ENCODE peak calls at places on chromosomes 6 and 20, in eight cellular contexts. One of them, this sample, is unnamed.

GRCh38 chr6:102701019-102701418 is 1307.5 kb downstream of the GRIK2 start:
- DNase-seq in A673: no peak
- DNase-seq in BJ: no peak
- DNase-seq in Peyer's patch: no peak
- DNase-seq in astrocyte of the spinal cord: no peak
- DNase-seq in ovary: no peak
- DNase-seq in prostate gland: no peak
- DNase-seq in tibial nerve: no peak
- DNase-seq in this sample: no peak

GRCh38 chr6:160022101-160022500 is 53.2 kb downstream of the IGF2R start:
- DNase-seq in ovary: no peak
- DNase-seq in astrocyte of the spinal cord: no peak
- DNase-seq in prostate gland: no peak
- DNase-seq in Peyer's patch: no peak
- DNase-seq in A673: no peak
- DNase-seq in BJ: no peak
- DNase-seq in tibial nerve: no peak
- DNase-seq in this sample: no peak

GRCh38 chr20:2151805-2152727 is 50.4 kb downstream of the STK35 start:
- DNase-seq in astrocyte of the spinal cord: peak
- DNase-seq in tibial nerve: no peak
- DNase-seq in prostate gland: no peak
- DNase-seq in ovary: no peak
- DNase-seq in A673: no peak
- DNase-seq in Peyer's patch: no peak
- DNase-seq in BJ: peak
- DNase-seq in this sample: no peak

GRCh38 chr20:17916365-17916996 is 52.1 kb downstream of the SNX5 start:
- DNase-seq in ovary: no peak
- DNase-seq in A673: no peak
- DNase-seq in astrocyte of the spinal cord: no peak
- DNase-seq in BJ: no peak
- DNase-seq in prostate gland: no peak
- DNase-seq in tibial nerve: no peak
- DNase-seq in Peyer's patch: no peak
- DNase-seq in this sample: no peak

GRCh38 chr6:26213334-26214075 is 126.3 kb downstream of the HFE start:
- DNase-seq in prostate gland: no peak
- DNase-seq in Peyer's patch: no peak
- DNase-seq in ovary: no peak
- DNase-seq in A673: no peak
- DNase-seq in astrocyte of the spinal cord: no peak
- DNase-seq in tibial nerve: no peak
- DNase-seq in BJ: no peak
- DNase-seq in this sample: no peak

GRCh38 chr20:9508696-9509178 is 5.7 kb upstream of the LAMP5 start:
- DNase-seq in prostate gland: no peak
- DNase-seq in A673: no peak
- DNase-seq in BJ: no peak
- DNase-seq in Peyer's patch: no peak
- DNase-seq in astrocyte of the spinal cord: no peak
- DNase-seq in ovary: no peak
- DNase-seq in tibial nerve: no peak
- DNase-seq in this sample: no peak

GRCh38 chr6:113909224-113909856 is 52.2 kb downstream of the MARCKS start:
- DNase-seq in BJ: no peak
- DNase-seq in Peyer's patch: no peak
- DNase-seq in A673: peak
- DNase-seq in prostate gland: peak
- DNase-seq in tibial nerve: peak
- DNase-seq in astrocyte of the spinal cord: peak
- DNase-seq in ovary: no peak
- DNase-seq in this sample: peak

GRCh38 chr6:121055572-121056163 is 278.6 kb downstream of the TBC1D32 start:
- DNase-seq in prostate gland: no peak
- DNase-seq in tibial nerve: no peak
- DNase-seq in A673: peak
- DNase-seq in Peyer's patch: no peak
- DNase-seq in ovary: no peak
- DNase-seq in BJ: peak
- DNase-seq in astrocyte of the spinal cord: peak
- DNase-seq in this sample: peak

GRCh38 chr6:32112436-32112980 is 3.4 kb upstream of the TNXB start:
- DNase-seq in Peyer's patch: no peak
- DNase-seq in A673: no peak
- DNase-seq in BJ: no peak
- DNase-seq in ovary: peak
- DNase-seq in astrocyte of the spinal cord: no peak
- DNase-seq in tibial nerve: no peak
- DNase-seq in prostate gland: no peak
- DNase-seq in this sample: no peak

GRCh38 chr6:99810942-99811633 is 182.9 kb downstream of the MCHR2 start:
- DNase-seq in Peyer's patch: no peak
- DNase-seq in prostate gland: no peak
- DNase-seq in tibial nerve: no peak
- DNase-seq in BJ: no peak
- DNase-seq in ovary: no peak
- DNase-seq in astrocyte of the spinal cord: no peak
- DNase-seq in A673: no peak
- DNase-seq in this sample: no peak

GRCh38 chr20:7291319-7291943 is 523.9 kb downstream of the BMP2 start:
- DNase-seq in BJ: no peak
- DNase-seq in A673: no peak
- DNase-seq in astrocyte of the spinal cord: no peak
- DNase-seq in tibial nerve: no peak
- DNase-seq in prostate gland: no peak
- DNase-seq in Peyer's patch: no peak
- DNase-seq in ovary: no peak
- DNase-seq in this sample: no peak

GRCh38 chr6:139472341-139473038 is 98.0 kb upstream of the CITED2 start:
- DNase-seq in prostate gland: no peak
- DNase-seq in BJ: no peak
- DNase-seq in Peyer's patch: no peak
- DNase-seq in astrocyte of the spinal cord: peak
- DNase-seq in tibial nerve: no peak
- DNase-seq in ovary: no peak
- DNase-seq in A673: no peak
- DNase-seq in this sample: no peak

GRCh38 chr20:34390769-34391447 is 27.8 kb downstream of the ITCH start:
- DNase-seq in A673: peak
- DNase-seq in astrocyte of the spinal cord: peak
- DNase-seq in prostate gland: no peak
- DNase-seq in Peyer's patch: no peak
- DNase-seq in ovary: peak
- DNase-seq in tibial nerve: peak
- DNase-seq in BJ: peak
- DNase-seq in this sample: peak

GRCh38 chr6:70166088-70166958 is 136.6 kb downstream of the COL9A1 start:
- DNase-seq in ovary: no peak
- DNase-seq in A673: peak
- DNase-seq in astrocyte of the spinal cord: peak
- DNase-seq in Peyer's patch: no peak
- DNase-seq in BJ: no peak
- DNase-seq in prostate gland: peak
- DNase-seq in tibial nerve: peak
- DNase-seq in this sample: peak

GRCh38 chr6:105204768-105205167 is 25.0 kb upstream of the POPDC3 start:
- DNase-seq in astrocyte of the spinal cord: no peak
- DNase-seq in BJ: no peak
- DNase-seq in prostate gland: no peak
- DNase-seq in tibial nerve: no peak
- DNase-seq in ovary: no peak
- DNase-seq in Peyer's patch: no peak
- DNase-seq in A673: no peak
- DNase-seq in this sample: no peak

GRCh38 chr6:155100087-155100486 is 105.0 kb downstream of the TIAM2 start:
- DNase-seq in BJ: no peak
- DNase-seq in ovary: no peak
- DNase-seq in astrocyte of the spinal cord: peak
- DNase-seq in A673: no peak
- DNase-seq in Peyer's patch: no peak
- DNase-seq in prostate gland: no peak
- DNase-seq in tibial nerve: no peak
- DNase-seq in this sample: peak

GRCh38 chr20:62927128-62927705 is 912 bp upstream of the DIDO1 start:
- DNase-seq in BJ: no peak
- DNase-seq in ovary: no peak
- DNase-seq in tibial nerve: no peak
- DNase-seq in Peyer's patch: no peak
- DNase-seq in prostate gland: no peak
- DNase-seq in astrocyte of the spinal cord: no peak
- DNase-seq in A673: no peak
- DNase-seq in this sample: no peak

GRCh38 chr20:62926229-62927127 is at the start of gene DIDO1:
- DNase-seq in Peyer's patch: peak
- DNase-seq in prostate gland: peak
- DNase-seq in A673: peak
- DNase-seq in astrocyte of the spinal cord: peak
- DNase-seq in ovary: peak
- DNase-seq in BJ: no peak
- DNase-seq in tibial nerve: peak
- DNase-seq in this sample: peak

GRCh38 chr20:62925420-62926228 is 681 bp downstream of the DIDO1 start:
- DNase-seq in astrocyte of the spinal cord: peak
- DNase-seq in A673: peak
- DNase-seq in BJ: no peak
- DNase-seq in prostate gland: no peak
- DNase-seq in tibial nerve: no peak
- DNase-seq in Peyer's patch: peak
- DNase-seq in ovary: no peak
- DNase-seq in this sample: no peak

GRCh38 chr20:62929051-62929538 is 2.8 kb upstream of the DIDO1 start:
- DNase-seq in prostate gland: peak
- DNase-seq in tibial nerve: peak
- DNase-seq in astrocyte of the spinal cord: peak
- DNase-seq in Peyer's patch: peak
- DNase-seq in ovary: peak
- DNase-seq in BJ: no peak
- DNase-seq in A673: peak
- DNase-seq in this sample: no peak

DNA sequence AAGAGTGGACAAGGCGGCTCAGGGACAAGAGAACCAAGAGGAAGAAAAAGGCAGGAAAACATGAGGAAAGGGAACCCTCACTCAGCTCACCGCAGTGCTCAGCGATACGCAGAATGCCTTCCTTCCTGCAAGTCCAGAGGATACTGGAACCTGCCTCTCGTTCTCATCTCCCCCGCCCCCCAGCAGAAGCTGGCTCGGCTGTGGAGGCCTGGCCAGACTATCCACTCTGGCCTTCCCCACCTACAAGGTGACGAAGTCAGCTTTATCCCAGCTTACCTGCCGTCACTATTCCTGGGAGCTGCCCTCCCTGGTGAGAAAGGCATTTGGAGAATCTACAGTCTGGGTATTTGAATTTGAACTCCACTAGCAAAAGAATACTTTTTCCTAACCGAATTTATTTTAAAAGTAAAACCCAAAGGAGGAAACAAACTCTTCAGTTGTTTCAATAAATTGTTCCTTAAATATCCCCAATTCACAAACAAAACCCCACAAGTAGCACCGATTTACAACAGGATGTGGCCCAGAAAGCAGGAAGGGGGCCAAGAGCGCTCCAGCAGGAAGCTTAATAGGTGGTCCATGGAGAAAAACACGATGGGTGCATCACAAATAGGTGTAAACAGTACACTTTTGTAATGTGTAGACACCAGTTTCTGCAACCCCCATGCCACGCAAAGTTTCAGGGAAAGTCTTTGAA is 2.1 kb upstream of the DIDO1 start:
- DNase-seq in ovary: no peak
- DNase-seq in tibial nerve: no peak
- DNase-seq in prostate gland: no peak
- DNase-seq in Peyer's patch: peak
- DNase-seq in astrocyte of the spinal cord: no peak
- DNase-seq in BJ: no peak
- DNase-seq in A673: no peak
- DNase-seq in this sample: no peak
- H3K4me3 ChIP-seq in ovary: peak
- H3K4me3 ChIP-seq in tibial nerve: peak
- H3K4me3 ChIP-seq in prostate gland: peak
- H3K4me3 ChIP-seq in Peyer's patch: peak
- H3K4me3 ChIP-seq in astrocyte of the spinal cord: peak
- H3K4me3 ChIP-seq in BJ: peak
- H3K4me3 ChIP-seq in A673: peak
- H3K4me3 ChIP-seq in this sample: peak

GRCh38 chr6:57013501-57013900 is 33.0 kb upstream of the KIAA1586 start:
- DNase-seq in BJ: peak
- DNase-seq in A673: peak
- DNase-seq in ovary: no peak
- DNase-seq in astrocyte of the spinal cord: peak
- DNase-seq in tibial nerve: no peak
- DNase-seq in prostate gland: no peak
- DNase-seq in Peyer's patch: no peak
- DNase-seq in this sample: peak
- TF ChIP-seq CTCF in BJ: no peak
- TF ChIP-seq CTCF in A673: no peak
- TF ChIP-seq CTCF in ovary: no peak
- TF ChIP-seq CTCF in astrocyte of the spinal cord: no peak
- TF ChIP-seq CTCF in tibial nerve: no peak
- TF ChIP-seq CTCF in prostate gland: no peak
- TF ChIP-seq CTCF in Peyer's patch: no peak
- TF ChIP-seq CTCF in this sample: no peak

GRCh38 chr6:168016756-168017525 is 19.5 kb downstream of the KIF25 start:
- DNase-seq in tibial nerve: no peak
- DNase-seq in ovary: no peak
- DNase-seq in prostate gland: no peak
- DNase-seq in BJ: no peak
- DNase-seq in astrocyte of the spinal cord: peak
- DNase-seq in A673: no peak
- DNase-seq in Peyer's patch: no peak
- DNase-seq in this sample: peak
- H3K4me3 ChIP-seq in tibial nerve: peak
- H3K4me3 ChIP-seq in ovary: no peak
- H3K4me3 ChIP-seq in prostate gland: no peak
- H3K4me3 ChIP-seq in BJ: no peak
- H3K4me3 ChIP-seq in astrocyte of the spinal cord: no peak
- H3K4me3 ChIP-seq in A673: no peak
- H3K4me3 ChIP-seq in Peyer's patch: no peak
- H3K4me3 ChIP-seq in this sample: no peak

DNA sequence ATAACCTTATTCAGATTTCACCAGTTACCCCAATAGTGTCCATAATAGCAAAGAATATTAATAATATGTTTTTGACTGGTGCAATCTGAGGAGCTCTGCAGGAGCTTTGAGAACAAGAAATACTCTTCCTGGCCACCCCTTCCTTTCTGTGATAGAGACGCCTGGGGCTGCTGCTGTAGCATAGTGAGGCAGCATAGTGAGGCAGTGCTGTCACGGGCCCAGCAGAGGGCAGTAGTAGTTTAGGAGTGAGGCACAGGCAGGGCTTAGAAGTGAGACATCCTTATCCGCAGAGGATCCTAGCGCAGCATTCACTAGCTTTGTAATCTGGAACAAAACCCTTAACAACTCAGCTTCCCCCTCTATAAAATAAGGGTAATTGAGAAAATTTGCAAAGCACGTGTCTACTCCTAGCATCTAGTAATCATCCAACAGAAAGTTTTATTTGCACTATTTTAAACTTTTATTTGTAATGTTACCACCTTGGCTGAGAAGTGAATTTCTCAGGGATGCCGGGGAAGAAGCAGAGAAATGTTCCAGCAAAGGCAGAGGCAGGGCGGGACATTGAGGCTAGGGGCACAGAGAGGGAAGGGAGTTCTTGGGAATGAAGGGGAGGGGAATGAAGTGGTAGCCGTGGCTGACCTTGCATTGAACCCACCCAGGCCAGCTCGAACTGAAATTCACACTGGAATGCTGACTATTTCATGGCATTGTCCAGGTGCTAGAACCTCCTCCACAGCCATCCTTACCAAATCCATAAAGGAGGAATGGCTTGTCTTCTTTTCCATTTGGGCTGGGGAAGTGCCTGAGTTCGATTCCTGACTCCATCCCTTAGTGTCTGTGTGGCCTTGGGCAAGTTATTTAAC is 78.8 kb downstream of the CDS2 start:
- DNase-seq in A673: peak
- DNase-seq in tibial nerve: peak
- DNase-seq in Peyer's patch: peak
- DNase-seq in ovary: peak
- DNase-seq in prostate gland: peak
- DNase-seq in astrocyte of the spinal cord: peak
- DNase-seq in BJ: peak
- DNase-seq in this sample: peak
- TF ChIP-seq CTCF in A673: peak
- TF ChIP-seq CTCF in tibial nerve: peak
- TF ChIP-seq CTCF in Peyer's patch: peak
- TF ChIP-seq CTCF in ovary: peak
- TF ChIP-seq CTCF in prostate gland: peak
- TF ChIP-seq CTCF in astrocyte of the spinal cord: peak
- TF ChIP-seq CTCF in BJ: peak
- TF ChIP-seq CTCF in this sample: peak